ENCODE peak calls at places on chromosomes 5 and 9, in seven cellular contexts. R, K, T, G, D, Q and L are unnamed samples.

GRCh38 chr5:73764586-73764985 is 138.6 kb downstream of the ARHGEF28 start:
- DNase-seq in K (peak; percentile 16), Q (peak; percentile 70), D (no peak), T (peak; percentile 40), G (no peak), R (no peak), L (no peak)

GRCh38 chr9:5438301-5439162 is 807 bp upstream of the PLGRKT start:
- DNase-seq in T (no peak), R (no peak), D (no peak), G (no peak), K (no peak), Q (peak; percentile 78), L (peak; percentile 30)

GRCh38 chr9:124381073-124381945 is 33.9 kb downstream of the PSMB7 start:
- DNase-seq in R (no peak), K (no peak), G (no peak), Q (peak; percentile 72), D (no peak), T (no peak), L (no peak)

GRCh38 chr9:14846871-14847311 is 63.3 kb downstream of the FREM1 start:
- DNase-seq in Q (peak; percentile 39), D (peak; percentile 92), G (peak; percentile 1), T (peak; percentile 45), R (no peak), K (no peak), L (no peak)

GRCh38 chr9:92717201-92718085 is 47.2 kb downstream of the BICD2 start:
- DNase-seq in K (no peak), R (no peak), G (no peak), T (no peak), Q (no peak), D (no peak), L (no peak)

GRCh38 chr9:4508246-4508906 is 18.1 kb downstream of the SLC1A1 start:
- DNase-seq in D (no peak), Q (peak; percentile 82), T (peak; percentile 32), G (no peak), K (no peak), R (no peak), L (no peak)

GRCh38 chr5:176680226-176680563 is 32.9 kb downstream of the TSPAN17 start:
- DNase-seq in T (no peak), K (no peak), Q (no peak), D (peak; percentile 51), R (no peak), G (no peak), L (no peak)

GRCh38 chr9:74092491-74092834 is 404.7 kb upstream of the RORB start:
- DNase-seq in G (no peak), R (no peak), T (no peak), D (no peak), K (no peak), Q (no peak), L (no peak)

GRCh38 chr9:87445646-87446045 is 52.0 kb upstream of the DAPK1 start:
- DNase-seq in T (peak; percentile 10), D (peak; percentile 76), R (peak; percentile 56), G (no peak), Q (peak; percentile 5), K (no peak), L (no peak)

GRCh38 chr5:175728885-175729828 is 71.3 kb downstream of the HRH2 start:
- DNase-seq in Q (peak; percentile 0), R (no peak), T (no peak), G (no peak), D (peak; percentile 75), K (no peak), L (no peak)

GRCh38 chr9:86669442-86669841 is 277.9 kb downstream of the GAS1 start:
- DNase-seq in G (no peak), R (no peak), Q (peak; percentile 27), T (no peak), D (no peak), K (no peak), L (no peak)

GRCh38 chr9:128972956-128973355 is 25.5 kb downstream of the NUP188 start:
- DNase-seq in K (peak; percentile 8), D (no peak), G (no peak), R (no peak), Q (peak; percentile 50), T (peak; percentile 21), L (no peak)

GRCh38 chr9:37902804-37903580 is 935 bp downstream of the SLC25A51 start:
- DNase-seq in K (no peak), D (no peak), R (peak; percentile 24), G (no peak), T (no peak), Q (peak; percentile 30), L (no peak)

GRCh38 chr9:104286792-104287191 is 192.7 kb downstream of the SMC2 start:
- DNase-seq in K (no peak), Q (no peak), R (no peak), D (no peak), T (no peak), G (no peak), L (no peak)

GRCh38 chr5:1948663-1949191 is 66.0 kb upstream of the IRX4 start:
- DNase-seq in K (no peak), Q (no peak), D (no peak), R (no peak), T (no peak), G (no peak), L (no peak)

GRCh38 chr9:32340401-32340800 is 44.0 kb upstream of the ACO1 start:
- DNase-seq in Q (no peak), R (no peak), G (no peak), K (no peak), D (no peak), T (no peak), L (no peak)

GRCh38 chr5:77630246-77631165 is 8.0 kb downstream of the OTP start:
- DNase-seq in D (peak; percentile 83), Q (peak; percentile 12), T (peak; percentile 70), R (no peak), K (peak; percentile 47), G (no peak), L (no peak)

GRCh38 chr9:77707696-77708095 is 59.6 kb upstream of the GNA14 start:
- DNase-seq in G (peak; percentile 92), K (peak; percentile 58), Q (peak; percentile 99), T (peak; percentile 74), R (no peak), D (no peak), L (no peak)

GRCh38 chr9:105006514-105006913 is 78.6 kb upstream of the ABCA1 start:
- DNase-seq in K (no peak), Q (no peak), T (no peak), D (no peak), R (no peak), G (no peak), L (no peak)

GRCh38 chr9:100020121-100020780 is 78.5 kb downstream of the ERP44 start:
- DNase-seq in D (no peak), T (no peak), G (no peak), R (no peak), Q (peak; percentile 41), K (no peak), L (no peak)

GRCh38 chr9:126709241-126709640 is 95.5 kb downstream of the LMX1B start:
- DNase-seq in Q (no peak), T (no peak), K (no peak), R (no peak), D (no peak), G (no peak), L (no peak)

GRCh38 chr5:176418251-176418650 is 1.9 kb upstream of the CLTB start:
- DNase-seq in G (no peak), D (no peak), Q (no peak), T (no peak), K (no peak), R (no peak), L (no peak)

GRCh38 chr5:864492-865167 is 13.8 kb upstream of the ZDHHC11 start:
- DNase-seq in K (no peak), D (no peak), T (no peak), Q (no peak), R (no peak), G (no peak), L (no peak)

GRCh38 chr5:132176543-132176945 is 51.1 kb downstream of the P4HA2 start:
- DNase-seq in G (no peak), Q (no peak), K (no peak), D (peak; percentile 28), R (no peak), T (no peak), L (no peak)

GRCh38 chr5:159332800-159333563 is 2.7 kb upstream of the IL12B start:
- DNase-seq in K (no peak), R (peak; percentile 62), D (no peak), G (no peak), T (no peak), Q (no peak), L (no peak)

GRCh38 chr5:154092356-154092755 is 53.6 kb downstream of the MFAP3 start:
- DNase-seq in D (peak; percentile 68), R (no peak), K (no peak), G (no peak), Q (peak; percentile 89), T (peak; percentile 10), L (no peak)

GRCh38 chr5:34621280-34622045 is 34.7 kb upstream of the RAI14 start:
- DNase-seq in T (no peak), R (no peak), Q (peak; percentile 70), G (no peak), K (no peak), D (no peak), L (no peak)

GRCh38 chr5:181243020-181243520 is 636 bp downstream of the RACK1 start:
- DNase-seq in D (no peak), G (no peak), T (no peak), K (no peak), R (peak; percentile 34), Q (no peak), L (no peak)

GRCh38 chr5:33509036-33509435 is 68.3 kb downstream of the TARS1 start:
- DNase-seq in D (no peak), G (no peak), R (no peak), Q (peak; percentile 47), T (no peak), K (no peak), L (no peak)

GRCh38 chr5:122835681-122836080 is 9.7 kb upstream of the SNX24 start:
- DNase-seq in D (peak; percentile 33), Q (no peak), G (no peak), K (no peak), R (no peak), T (no peak), L (no peak)

GRCh38 chr5:141785135-141785534 is 93.1 kb downstream of the PCDH1 start:
- DNase-seq in G (no peak), Q (no peak), D (no peak), T (no peak), R (no peak), K (no peak), L (no peak)

GRCh38 chr9:81801190-81801589 is 111.8 kb upstream of the TLE1 start:
- DNase-seq in D (no peak), T (no peak), R (no peak), K (peak; percentile 16), G (no peak), Q (peak; percentile 79), L (no peak)

GRCh38 chr5:37668524-37669047 is 171.3 kb downstream of the GDNF start:
- DNase-seq in Q (peak; percentile 94), T (peak; percentile 96), D (peak; percentile 13), R (no peak), K (peak; percentile 81), G (peak; percentile 70), L (no peak)

GRCh38 chr9:131288217-131288616 is 1.3 kb upstream of the PLPP7 start:
- DNase-seq in D (no peak), G (no peak), Q (no peak), K (no peak), T (no peak), R (no peak), L (no peak)

GRCh38 chr9:131179561-131180219 is 54.3 kb downstream of the NUP214 start:
- DNase-seq in Q (peak; percentile 97), K (no peak), D (no peak), G (peak; percentile 73), T (no peak), R (peak; percentile 33), L (no peak)

GRCh38 chr5:170660531-170660930 is 123.0 kb upstream of the GABRP start:
- DNase-seq in Q (no peak), D (no peak), R (no peak), G (no peak), K (no peak), T (no peak), L (no peak)

GRCh38 chr5:65919773-65920172 is 6.6 kb upstream of the ERBIN start:
- DNase-seq in R (no peak), G (no peak), K (no peak), Q (peak; percentile 15), T (no peak), D (no peak), L (no peak)

GRCh38 chr5:173324115-173325001 is 3.9 kb downstream of the STC2 start:
- DNase-seq in T (no peak), R (peak; percentile 79), Q (peak; percentile 96), D (no peak), K (no peak), G (peak; percentile 91), L (no peak)